ENCODE peak calls at places on chromosome 1, in eight cellular contexts. L, R, B, T, N, D, U and F are unnamed samples.

GRCh38 chr1:44067258-44068250 is 36.3 kb upstream of the SLC6A9 start:
- DNase-seq in L (no peak), R (no peak), B (no peak), T (peak; percentile 47), N (no peak), D (no peak), U (no peak), F (no peak)

GRCh38 chr1:42529724-42530161 is 66.7 kb downstream of the CCDC30 start:
- DNase-seq in L (no peak), R (peak; percentile 96), B (peak; percentile 76), T (no peak), N (peak; percentile 66), D (peak; percentile 36), U (no peak), F (peak; percentile 14)

GRCh38 chr1:52576074-52576473 is 23.2 kb upstream of the TUT4 start:
- DNase-seq in L (no peak), R (no peak), B (no peak), T (no peak), N (no peak), D (no peak), U (no peak), F (no peak)

GRCh38 chr1:219027161-219027673 is 146.5 kb upstream of the LYPLAL1 start:
- DNase-seq in L (no peak), R (no peak), B (no peak), T (no peak), N (no peak), D (no peak), U (no peak), F (peak; percentile 33)

GRCh38 chr1:109446236-109446635 is 20.0 kb upstream of the PSMA5 start:
- DNase-seq in L (no peak), R (no peak), B (no peak), T (no peak), N (no peak), D (no peak), U (no peak), F (no peak)

GRCh38 chr1:211610779-211611556 is 32.0 kb upstream of the SLC30A1 start:
- DNase-seq in L (peak; percentile 69), R (no peak), B (no peak), T (peak; percentile 29), N (no peak), D (no peak), U (no peak), F (peak; percentile 35)

GRCh38 chr1:159250817-159251216 is 46.1 kb downstream of the ACKR1 start:
- DNase-seq in L (no peak), R (no peak), B (peak; percentile 25), T (no peak), N (peak; percentile 28), D (no peak), U (no peak), F (no peak)

GRCh38 chr1:36350659-36351171 is 27.3 kb upstream of the EVA1B start:
- DNase-seq in L (no peak), R (peak; percentile 74), B (peak; percentile 85), T (no peak), N (peak; percentile 85), D (no peak), U (no peak), F (peak; percentile 88)

GRCh38 chr1:236416165-236416564 is 22.1 kb downstream of the EDARADD start:
- DNase-seq in L (no peak), R (no peak), B (no peak), T (no peak), N (peak; percentile 13), D (no peak), U (no peak), F (no peak)

GRCh38 chr1:236534164-236534651 is 10.4 kb downstream of the LGALS8 start:
- DNase-seq in L (no peak), R (peak; percentile 72), B (peak; percentile 36), T (no peak), N (peak; percentile 56), D (no peak), U (no peak), F (peak; percentile 44)

GRCh38 chr1:229119161-229119560 is 151.8 kb upstream of the RAB4A start:
- DNase-seq in L (no peak), R (peak; percentile 14), B (peak; percentile 13), T (no peak), N (no peak), D (no peak), U (no peak), F (no peak)

GRCh38 chr1:229124471-229125198 is 146.3 kb upstream of the RAB4A start:
- DNase-seq in L (peak; percentile 73), R (no peak), B (no peak), T (no peak), N (no peak), D (no peak), U (no peak), F (no peak)

GRCh38 chr1:229122606-229123005 is 148.3 kb upstream of the RAB4A start:
- DNase-seq in L (no peak), R (no peak), B (no peak), T (no peak), N (no peak), D (no peak), U (no peak), F (no peak)

GRCh38 chr1:229119876-229120275 is 151.0 kb upstream of the RAB4A start:
- DNase-seq in L (no peak), R (no peak), B (no peak), T (no peak), N (no peak), D (no peak), U (no peak), F (no peak)

DNA sequence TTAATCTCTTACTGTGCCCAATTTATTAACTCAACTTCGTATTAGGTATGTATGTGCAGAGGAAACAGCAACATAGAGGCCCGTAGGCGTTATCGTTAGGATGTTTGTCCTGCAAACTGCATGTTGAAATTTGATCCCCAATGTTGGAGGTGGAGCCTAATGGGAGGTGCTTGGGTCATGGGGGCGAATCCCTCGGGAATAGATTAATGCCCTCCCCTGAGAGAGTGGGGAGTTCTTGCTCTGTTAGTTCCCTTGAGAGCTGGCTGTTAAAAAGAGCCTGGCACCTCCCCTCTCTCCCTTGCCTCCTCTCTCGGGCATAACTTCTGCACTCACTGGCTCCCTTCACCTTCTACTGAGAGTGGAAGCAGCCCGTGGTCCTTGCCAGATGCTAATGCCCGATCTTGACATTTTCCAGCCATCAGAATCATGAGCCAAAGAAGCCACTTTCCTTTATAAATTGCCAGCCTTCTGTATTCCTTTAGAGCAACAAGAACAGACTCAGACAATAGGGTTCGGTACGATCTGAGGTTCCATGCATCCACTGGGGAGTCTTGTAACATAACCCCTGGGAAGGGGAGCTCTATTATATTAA is 149.0 kb upstream of the RAB4A start:
- DNase-seq in L (no peak), R (no peak), B (no peak), T (peak; percentile 42), N (no peak), D (no peak), U (no peak), F (no peak)
- H3K4me2 ChIP-seq in L (no peak overlapping the region), R (no peak overlapping the region), B (no peak overlapping the region), T (no peak overlapping the region), N (no peak overlapping the region), D (no peak overlapping the region), U (no peak overlapping the region), F (no peak overlapping the region)

DNA sequence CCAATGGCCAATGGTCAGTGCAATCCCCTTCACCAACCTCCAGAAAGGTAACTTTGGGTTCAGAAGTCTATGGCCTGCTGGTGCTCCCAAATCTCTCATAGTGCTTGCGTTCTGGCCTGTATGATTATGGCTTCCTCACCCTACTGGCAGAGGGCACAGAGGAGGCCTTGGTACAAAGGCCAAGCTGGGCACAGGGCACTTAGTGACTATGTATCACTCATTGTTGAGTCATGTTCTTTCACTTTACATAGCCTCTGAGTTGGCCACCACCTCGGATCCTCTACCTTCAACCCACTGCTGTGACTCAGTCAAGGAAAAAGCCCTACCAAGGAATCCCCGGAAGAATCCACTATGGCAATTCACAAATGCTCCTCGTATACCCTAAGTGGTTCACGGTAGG is 72.0 kb upstream of the RALGPS2 start:
- DNase-seq in L (no peak), R (peak; percentile 70), B (peak; percentile 86), T (no peak), N (no peak), D (no peak), U (no peak), F (no peak)
- H2AFZ ChIP-seq in L (no peak overlapping the region), R (no peak overlapping the region), B (peak overlapping the region; percentile 19), T (peak overlapping the region; percentile 28), N (no peak overlapping the region), D (no peak overlapping the region), U (no peak overlapping the region), F (no peak overlapping the region)

GRCh38 chr1:108188801-108189200 is 11.3 kb downstream of the SLC25A24 start:
- DNase-seq in L (no peak), R (no peak), B (no peak), T (no peak), N (no peak), D (no peak), U (no peak), F (no peak)

GRCh38 chr1:108183301-108183700 is 16.8 kb downstream of the SLC25A24 start:
- DNase-seq in L (no peak), R (no peak), B (no peak), T (no peak), N (no peak), D (no peak), U (no peak), F (no peak)

DNA sequence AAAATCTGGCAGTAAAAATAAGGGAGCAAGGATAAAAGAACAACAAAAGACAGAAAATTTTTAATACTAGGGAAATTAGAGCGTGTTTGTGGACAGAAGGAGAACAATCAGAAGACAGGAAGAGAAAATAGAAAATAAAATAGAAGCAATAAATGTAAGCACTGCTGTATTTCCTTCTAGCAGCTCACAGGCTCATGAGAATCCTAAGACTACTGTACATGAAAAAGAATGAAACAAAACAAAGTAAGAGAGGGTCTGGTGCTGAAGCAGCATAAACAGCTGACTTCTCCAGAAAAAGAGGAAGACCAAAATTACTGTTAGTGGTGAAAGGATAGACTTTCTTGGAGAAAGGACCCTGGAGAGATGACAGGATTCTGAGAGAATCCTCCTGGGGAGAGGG is 17.3 kb downstream of the SLC25A24 start:
- DNase-seq in L (no peak), R (no peak), B (no peak), T (no peak), N (no peak), D (no peak), U (no peak), F (no peak)
- H3K4me2 ChIP-seq in L (no peak overlapping the region), R (no peak overlapping the region), B (no peak overlapping the region), T (peak overlapping the region; percentile 68), N (no peak overlapping the region), D (peak overlapping the region; percentile 58), U (no peak overlapping the region), F (no peak overlapping the region)

DNA sequence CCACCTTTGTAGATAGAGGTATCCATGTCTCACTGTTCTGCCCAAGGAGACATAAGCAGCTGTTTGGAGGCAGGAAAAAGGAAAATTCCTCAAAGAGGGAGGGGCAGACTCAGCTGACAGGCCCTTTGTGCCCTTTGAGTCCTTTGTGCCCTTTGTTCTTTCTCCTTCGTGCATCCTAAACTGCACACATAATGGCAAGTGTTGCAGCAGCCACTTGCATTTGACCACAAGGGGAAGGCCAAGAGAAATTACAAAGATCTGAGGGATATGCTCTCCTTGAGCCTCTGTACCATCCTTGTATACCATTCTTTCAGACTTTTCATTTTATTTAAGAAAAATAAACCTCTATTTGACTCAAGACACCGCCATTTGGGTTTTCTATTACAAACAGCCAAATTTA is 71.8 kb upstream of the PKN2 start:
- DNase-seq in L (no peak), R (no peak), B (no peak), T (no peak), N (no peak), D (no peak), U (no peak), F (no peak)
- H2AFZ ChIP-seq in L (no peak overlapping the region), R (no peak overlapping the region), B (no peak overlapping the region), T (no peak overlapping the region), N (no peak overlapping the region), D (no peak overlapping the region), U (no peak overlapping the region), F (no peak overlapping the region)